ENCODE peak calls at places on chromosomes 13 and 19, in four cellular contexts. Z is SJCRH30, K is A549, F is mucosa of descending colon. H is an unnamed sample. For H3K4me1, the result is how much of the 10 kb centered on the place peaks cover.

GRCh38 chr13:21971662-21972635 is 301.1 kb downstream of the FGF9 start:
- DNase-seq in Z (no peak), K (no peak), F (no peak), H (no peak)

GRCh38 chr13:37417042-37417441 is 181.5 kb downstream of the POSTN start:
- DNase-seq in Z (no peak), K (no peak), F (no peak), H (no peak)

GRCh38 chr13:99392126-99392805 is 85.1 kb upstream of the GPR183 start:
- DNase-seq in Z (no peak), K (no peak), F (no peak), H (no peak)

GRCh38 chr13:47017476-47017875 is 120.6 kb upstream of the HTR2A start:
- DNase-seq in Z (no peak), K (no peak), F (no peak), H (no peak)

GRCh38 chr13:72384879-72385278 is 342.6 kb downstream of the MZT1 start:
- DNase-seq in Z (no peak), K (peak), F (peak), H (peak)

GRCh38 chr19:37362733-37363132 is 8.2 kb upstream of the ZNF527 start:
- DNase-seq in Z (no peak), K (peak), F (peak), H (no peak)

GRCh38 chr13:111213964-111214726 is 99.0 kb downstream of the ARHGEF7 start:
- DNase-seq in Z (no peak), K (no peak), F (peak), H (peak)

GRCh38 chr13:80436571-80437169 is 95.7 kb upstream of the SPRY2 start:
- DNase-seq in Z (peak), K (no peak), F (peak), H (no peak)

GRCh38 chr13:26062853-26063444 is 11.1 kb upstream of the SHISA2 start:
- DNase-seq in Z (peak), K (peak), F (peak), H (peak)

GRCh38 chr13:19957320-19958118 is 1.0 kb upstream of the ZMYM2 start:
- DNase-seq in Z (peak), K (peak), F (peak), H (peak)

GRCh38 chr13:53920916-53921315 is 892.3 kb downstream of the OLFM4 start:
- DNase-seq in Z (no peak), K (no peak), F (no peak), H (no peak)

GRCh38 chr19:48671456-48671995 is 1.3 kb downstream of the NTN5 start:
- DNase-seq in Z (peak), K (no peak), F (no peak), H (no peak)

GRCh38 chr19:18006895-18007604 is 920 bp upstream of the ARRDC2 start:
- DNase-seq in Z (peak), K (peak), F (peak), H (peak)

GRCh38 chr19:34904846-34905527 is 21.7 kb upstream of the ZNF30 start:
- DNase-seq in Z (no peak), K (no peak), F (no peak), H (no peak)

GRCh38 chr13:29800687-29801086 is 49.7 kb downstream of the UBL3 start:
- DNase-seq in Z (no peak), K (no peak), F (no peak), H (no peak)

DNA sequence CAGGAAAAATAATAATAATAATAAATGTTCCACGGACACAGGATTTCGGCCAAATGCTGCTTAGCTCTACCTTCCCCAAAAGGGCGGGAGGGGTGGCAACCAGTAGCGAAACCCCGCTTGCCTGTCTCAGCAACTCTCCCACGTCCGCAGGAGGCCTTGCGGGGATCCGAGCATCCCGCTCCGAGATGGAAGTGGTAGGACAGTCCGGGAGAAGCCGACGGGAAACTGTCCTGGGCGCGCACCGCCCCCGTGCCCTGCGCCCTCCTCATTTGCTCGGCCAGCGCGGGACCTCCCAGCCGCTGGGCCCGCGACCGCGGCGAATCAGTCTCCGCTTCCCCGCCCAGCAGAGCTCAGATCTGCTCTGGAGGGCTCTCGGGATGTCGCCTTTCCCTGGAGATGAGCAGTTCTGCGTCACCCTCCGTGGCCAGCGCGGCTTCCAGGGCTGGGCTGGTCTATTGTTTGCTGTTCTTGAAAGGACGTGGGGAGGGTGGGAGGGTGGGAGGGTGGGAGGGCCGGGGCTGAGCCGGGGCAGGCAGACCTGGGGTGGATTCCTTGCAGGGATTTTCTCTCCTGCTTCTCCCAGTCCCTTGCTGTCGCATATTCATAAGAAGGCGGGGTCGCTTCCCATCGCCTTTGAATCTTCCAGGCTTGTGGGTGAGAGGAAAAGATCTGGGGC is 48.8 kb upstream of the PABPC3 start:
- DNase-seq in Z (no peak), K (no peak), F (no peak), H (no peak)
- H3K4me3 ChIP-seq in Z (peak), K (peak), F (no peak), H (no peak)

DNA sequence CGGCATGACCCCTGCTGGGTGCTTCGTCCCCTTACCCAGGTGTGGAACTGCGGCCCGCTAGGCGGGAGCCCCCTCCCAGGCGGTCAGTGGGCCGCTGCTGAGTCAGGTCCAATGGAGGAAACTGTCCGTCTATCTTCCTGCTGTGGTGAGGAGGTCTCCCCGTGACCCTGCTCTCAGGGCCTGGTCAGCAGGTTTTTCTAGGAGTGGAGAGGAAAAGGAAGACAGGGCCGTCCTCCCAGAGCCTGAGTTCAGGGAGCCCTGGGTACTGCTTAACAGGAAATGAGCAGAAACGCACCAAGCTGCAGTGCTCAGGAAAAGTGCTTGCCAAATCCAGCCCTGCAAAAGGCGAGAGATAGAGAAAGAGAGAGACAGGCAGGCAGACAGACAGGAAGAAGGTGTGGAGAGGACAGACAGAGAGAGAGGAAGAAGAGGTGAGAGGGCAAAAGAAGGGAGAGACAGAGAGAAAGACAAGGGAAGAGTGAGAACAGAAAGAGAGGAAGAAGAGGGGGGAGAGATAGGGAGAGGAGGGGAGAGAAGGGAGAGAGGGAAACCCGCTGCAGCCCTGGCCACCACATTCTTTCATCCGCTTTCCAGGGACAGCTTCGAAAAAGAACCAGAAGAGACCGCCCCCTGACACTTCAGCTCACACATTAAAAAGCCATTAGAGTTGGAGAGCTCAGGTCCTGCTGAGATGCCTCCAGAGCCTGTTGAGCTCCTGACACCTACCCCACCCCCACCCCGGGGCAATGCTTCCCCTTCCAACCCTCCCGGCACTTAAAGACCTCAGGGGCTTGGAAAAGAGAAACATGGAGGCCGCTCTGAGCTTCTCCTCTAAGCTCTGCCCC is 10.1 kb downstream of the SH3GL1 start:
- DNase-seq in Z (no peak), K (no peak), F (no peak), H (no peak)
- H3K4me1 ChIP-seq in Z (under half), K (under half), F (under half), H (half or more)

GRCh38 chr19:43798026-43798545 is 4.2 kb downstream of the LYPD5 start:
- DNase-seq in Z (no peak), K (no peak), F (no peak), H (no peak)

GRCh38 chr19:43797118-43797517 is 5.1 kb downstream of the LYPD5 start:
- DNase-seq in Z (no peak), K (no peak), F (no peak), H (no peak)

GRCh38 chr19:43797556-43797955 is 4.7 kb downstream of the LYPD5 start:
- DNase-seq in Z (no peak), K (no peak), F (no peak), H (no peak)

GRCh38 chr19:43799502-43800142 is 2.6 kb downstream of the LYPD5 start:
- DNase-seq in Z (peak), K (no peak), F (peak), H (no peak)

DNA sequence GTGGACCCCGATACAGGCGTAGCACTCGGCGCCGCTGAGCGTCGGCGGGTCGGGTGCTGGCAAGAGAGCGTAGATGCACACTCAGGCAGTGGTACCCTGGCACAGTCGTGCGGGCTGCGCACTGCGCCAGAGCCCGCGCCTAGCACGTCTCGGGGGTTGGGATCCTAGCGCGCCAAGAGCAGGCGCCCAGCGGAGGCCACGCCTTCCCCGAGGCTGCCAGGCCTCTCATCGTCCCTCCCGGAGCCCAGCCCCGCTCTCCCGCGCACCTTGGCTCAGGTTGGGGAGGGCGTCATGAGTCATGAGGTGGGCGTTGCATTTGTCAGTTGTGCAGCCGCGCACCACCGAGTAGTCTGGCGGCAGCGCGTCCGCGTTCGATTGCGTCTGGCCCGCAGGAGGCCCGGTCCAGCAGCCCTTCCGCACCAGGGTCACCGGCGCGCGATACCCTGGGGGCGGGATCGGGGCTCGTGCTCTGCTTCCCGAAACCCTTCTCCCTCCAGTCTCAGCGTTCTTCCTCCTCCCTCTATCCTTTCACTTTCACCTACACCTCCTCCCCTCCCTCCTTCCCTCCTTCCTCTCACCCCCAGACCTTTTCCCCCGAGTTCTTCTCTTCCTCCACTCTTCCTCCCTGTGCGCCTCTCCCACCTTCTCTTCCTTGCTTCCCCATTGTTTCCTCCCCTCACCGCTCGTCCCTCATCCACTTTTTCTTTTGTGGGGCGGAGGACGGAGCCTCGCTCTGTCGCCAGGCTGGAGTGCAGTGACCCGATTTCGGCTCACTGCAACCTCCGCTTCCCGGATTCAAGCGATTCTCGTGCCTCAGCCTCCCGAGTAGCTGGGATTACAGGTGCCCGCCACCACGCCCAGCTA is 3.5 kb downstream of the LYPD5 start:
- DNase-seq in Z (no peak), K (peak), F (peak), H (peak)
- H3K4me3 ChIP-seq in Z (no peak), K (peak), F (no peak), H (peak)

DNA sequence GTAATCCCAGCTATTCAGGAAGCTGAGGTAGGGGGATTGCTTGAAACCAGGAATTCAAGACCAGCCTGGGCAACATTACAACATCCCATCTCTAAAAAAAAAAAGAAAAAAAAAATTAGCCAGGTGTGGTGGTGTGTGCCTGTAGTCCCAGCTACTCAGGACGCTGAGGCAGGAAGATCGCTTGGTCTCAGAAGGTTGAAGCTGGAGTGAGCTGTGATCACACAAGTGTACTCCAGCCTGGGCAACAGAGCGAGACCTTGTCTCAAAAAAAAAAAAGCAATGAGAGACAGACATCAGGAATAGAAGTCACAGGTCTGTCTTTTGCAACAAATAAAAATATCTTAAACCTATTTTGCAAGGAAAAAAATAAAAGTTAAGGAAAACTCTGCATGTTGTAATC is 23.3 kb downstream of the TMEM38A start:
- DNase-seq in Z (no peak), K (no peak), F (no peak), H (no peak)
- H3K4me1 ChIP-seq in Z (under half), K (under half), F (under half), H (under half)

DNA sequence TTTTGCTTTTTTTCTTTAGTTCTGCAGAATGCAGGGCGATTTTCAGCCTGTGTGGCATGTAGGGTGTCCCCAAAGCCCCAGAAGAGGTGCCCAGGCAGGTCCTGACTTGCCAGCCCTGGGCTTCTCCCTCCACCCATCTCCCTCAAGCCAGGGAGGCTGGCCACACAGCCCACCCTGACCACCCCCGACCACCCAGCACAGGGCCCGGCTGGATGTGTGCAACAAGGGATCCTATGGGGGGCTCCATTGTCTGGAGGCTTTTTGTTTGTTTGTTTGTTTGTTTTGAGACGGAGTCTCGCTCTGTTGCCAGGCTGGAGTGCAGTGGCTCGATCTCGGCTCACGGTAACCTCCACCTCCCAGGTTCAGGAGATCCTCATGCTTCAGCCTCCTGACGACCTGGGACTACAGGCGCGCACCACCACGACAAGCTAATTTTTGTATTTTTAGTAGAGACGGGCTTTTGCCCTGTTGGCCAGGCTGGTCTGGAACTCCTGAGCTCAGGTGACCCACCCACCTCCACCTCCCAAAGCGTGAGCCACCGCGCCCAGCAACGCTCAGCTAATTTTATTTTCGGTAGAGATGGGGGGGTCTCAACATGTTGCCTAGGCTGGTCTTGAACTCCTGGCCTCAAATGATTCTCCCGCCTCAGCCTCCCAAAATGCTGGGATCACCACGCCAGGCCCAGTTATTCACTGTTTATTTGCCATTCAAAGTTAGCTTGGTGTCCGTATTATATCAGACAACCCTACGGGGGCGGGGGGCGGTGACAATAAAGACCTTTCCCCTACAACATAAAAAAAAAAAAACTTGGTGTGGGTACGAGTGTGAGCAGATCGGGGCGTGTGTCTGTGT is 7.8 kb upstream of the MKNK2 start:
- DNase-seq in Z (no peak), K (no peak), F (no peak), H (no peak)
- H3K4me3 ChIP-seq in Z (no peak), K (peak), F (no peak), H (no peak)

GRCh38 chr19:49924004-49924880 is 4.8 kb upstream of the ATF5 start:
- DNase-seq in Z (no peak), K (no peak), F (no peak), H (no peak)

GRCh38 chr19:49921871-49922755 is 6.9 kb upstream of the ATF5 start:
- DNase-seq in Z (no peak), K (no peak), F (no peak), H (no peak)

GRCh38 chr19:49925486-49925885 is 3.5 kb upstream of the ATF5 start:
- DNase-seq in Z (no peak), K (no peak), F (no peak), H (no peak)

GRCh38 chr19:49920624-49921363 is 8.2 kb upstream of the ATF5 start:
- DNase-seq in Z (no peak), K (no peak), F (no peak), H (no peak)

GRCh38 chr19:49923055-49924003 is 5.7 kb upstream of the ATF5 start:
- DNase-seq in Z (no peak), K (no peak), F (no peak), H (no peak)
- H3K4me1 ChIP-seq in Z (under half), K (under half), F (under half), H (under half)

GRCh38 chr19:7636691-7637373 is at the start of gene STXBP2:
- DNase-seq in Z (no peak), K (peak), F (peak), H (peak)
- H3K4me3 ChIP-seq in Z (no peak), K (peak), F (peak), H (peak)

DNA sequence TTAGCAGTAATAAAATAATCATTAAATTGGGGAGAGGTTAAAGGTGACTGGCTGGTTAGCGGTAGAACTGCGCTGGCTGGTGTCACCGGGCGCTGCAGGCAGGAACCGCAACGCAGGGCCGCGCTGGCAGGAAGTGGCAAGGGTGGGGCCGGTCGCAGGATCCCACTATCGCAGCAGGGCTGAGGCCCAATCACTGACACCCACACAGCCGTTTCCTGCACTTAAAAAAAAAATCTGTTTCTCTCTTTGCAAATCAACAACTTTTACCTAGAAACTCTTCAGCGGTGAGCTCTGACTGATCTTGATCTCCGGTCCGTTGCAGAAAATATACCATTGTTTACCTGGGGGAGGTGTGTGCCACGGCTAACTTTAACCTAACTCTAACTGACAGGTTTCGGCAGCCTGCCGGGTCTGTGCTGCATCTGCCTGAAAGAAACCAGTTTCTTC is 46.9 kb downstream of the KLF2 start:
- DNase-seq in Z (no peak), K (no peak), F (peak), H (peak)
- H3K4me1 ChIP-seq in Z (under half), K (under half), F (under half), H (under half)

DNA sequence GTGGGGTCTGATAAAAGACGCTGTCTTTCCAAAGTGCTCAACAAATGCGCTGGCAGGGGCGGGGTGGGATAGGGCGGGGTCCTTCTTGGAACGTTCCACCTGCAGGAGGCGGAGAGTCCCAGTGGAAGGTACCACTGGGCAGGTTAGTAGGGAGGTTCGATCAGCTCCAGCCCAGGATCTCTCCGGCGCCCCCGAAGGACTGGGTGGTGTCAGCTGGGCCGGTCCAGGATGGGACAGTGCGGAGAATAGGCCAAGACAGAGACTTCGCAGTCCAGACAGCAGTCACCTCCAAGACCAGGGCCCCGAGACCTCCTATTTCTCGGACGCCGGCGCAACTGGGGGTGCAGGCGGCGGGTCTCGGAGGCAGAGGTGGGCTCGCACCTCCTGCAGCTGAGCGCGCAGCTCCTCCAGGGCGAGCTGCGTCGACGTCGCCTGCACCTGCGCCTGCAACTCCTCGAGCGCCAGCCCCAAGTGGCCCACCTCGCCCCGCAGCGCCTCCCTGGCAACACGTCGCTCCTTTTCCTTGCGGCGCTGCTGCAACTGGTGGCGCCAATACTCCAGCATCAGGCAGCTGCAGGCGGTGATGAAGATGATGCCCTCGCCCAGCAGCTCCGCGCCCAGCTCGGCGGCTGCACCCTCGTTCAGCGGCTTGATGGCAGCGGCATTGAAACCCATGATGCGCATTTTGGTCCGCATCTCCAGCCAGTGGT is 21.6 kb downstream of the VASP start:
- DNase-seq in Z (no peak), K (peak), F (peak), H (peak)
- H3K4me3 ChIP-seq in Z (no peak), K (no peak), F (peak), H (no peak)